ENCODE peak calls at places on chromosomes 11 and 22, in nine cellular contexts. P is esophagus squamous epithelium, B is NB4, F is K562, L is GM12878, J is uterus, C is A549, R is Peyer's patch, D is ovary. M is an unnamed sample.

GRCh38 chr11:31779268-31779879 is 31.7 kb downstream of the PAX6 start:
- DNase-seq in P (no peak), B (no peak), F (no peak), L (no peak), J (no peak), C (no peak), R (no peak), D (no peak), M (peak)

GRCh38 chr11:86156397-86156977 is 87.6 kb upstream of the PICALM start:
- DNase-seq in P (no peak), B (peak), F (no peak), L (no peak), J (no peak), C (no peak), R (no peak), D (no peak), M (no peak)

GRCh38 chr22:38239101-38239761 is 33.6 kb downstream of the TMEM184B start:
- DNase-seq in P (no peak), B (no peak), F (no peak), L (no peak), J (no peak), C (peak), R (no peak), D (no peak), M (peak)

GRCh38 chr22:19291218-19291579 is 320 bp downstream of the CLTCL1 start:
- DNase-seq in P (no peak), B (peak), F (peak), L (no peak), J (peak), C (no peak), R (peak), D (no peak), M (no peak)

GRCh38 chr11:65643971-65644370 is 6.1 kb downstream of the SIPA1 start:
- DNase-seq in P (no peak), B (no peak), F (peak), L (no peak), J (no peak), C (peak), R (no peak), D (no peak), M (peak)

GRCh38 chr22:38738475-38739070 is 17.2 kb downstream of the SUN2 start:
- DNase-seq in P (no peak), B (no peak), F (no peak), L (no peak), J (no peak), C (no peak), R (no peak), D (no peak), M (no peak)

GRCh38 chr22:48748113-48748859 is 1079.4 kb downstream of the BRD1 start:
- DNase-seq in P (no peak), B (no peak), F (no peak), L (no peak), J (no peak), C (no peak), R (peak), D (no peak), M (no peak)

GRCh38 chr11:42591841-42592240 is 720.0 kb upstream of the API5 start:
- DNase-seq in P (no peak), B (no peak), F (no peak), L (no peak), J (no peak), C (no peak), R (no peak), D (no peak), M (no peak)

GRCh38 chr11:7031346-7031957 is 11.2 kb downstream of the NLRP14 start:
- DNase-seq in P (no peak), B (no peak), F (no peak), L (no peak), J (no peak), C (no peak), R (no peak), D (no peak), M (no peak)

GRCh38 chr11:134583397-134583990 is 171.5 kb upstream of the B3GAT1 start:
- DNase-seq in P (no peak), B (peak), F (no peak), L (no peak), J (no peak), C (no peak), R (no peak), D (no peak), M (no peak)

GRCh38 chr11:129652828-129653227 is 162.8 kb upstream of the TMEM45B start:
- DNase-seq in P (no peak), B (no peak), F (no peak), L (no peak), J (no peak), C (peak), R (no peak), D (no peak), M (no peak)

GRCh38 chr11:103051158-103051801 is 40.7 kb downstream of the DCUN1D5 start:
- DNase-seq in P (no peak), B (no peak), F (no peak), L (no peak), J (no peak), C (no peak), R (no peak), D (no peak), M (no peak)

GRCh38 chr11:69044111-69045013 is 4.4 kb upstream of the TPCN2 start:
- DNase-seq in P (no peak), B (no peak), F (no peak), L (no peak), J (peak), C (peak), R (peak), D (peak), M (peak)

GRCh38 chr11:117818036-117818858 is 6.3 kb downstream of the FXYD2 start:
- DNase-seq in P (no peak), B (peak), F (peak), L (no peak), J (no peak), C (peak), R (no peak), D (peak), M (no peak)

GRCh38 chr11:117823941-117824420 is 563 bp downstream of the FXYD2 start:
- DNase-seq in P (no peak), B (peak), F (no peak), L (no peak), J (peak), C (no peak), R (peak), D (peak), M (no peak)

GRCh38 chr11:113862430-113862829 is 12.9 kb downstream of the USP28 start:
- DNase-seq in P (no peak), B (no peak), F (no peak), L (no peak), J (no peak), C (peak), R (no peak), D (no peak), M (no peak)

GRCh38 chr11:75668508-75669297 is at the start of gene MAP6:
- DNase-seq in P (no peak), B (peak), F (peak), L (no peak), J (peak), C (peak), R (peak), D (peak), M (no peak)

GRCh38 chr22:37178350-37179125 is 9.5 kb downstream of the C1QTNF6 start:
- DNase-seq in P (no peak), B (no peak), F (no peak), L (no peak), J (no peak), C (peak), R (peak), D (peak), M (no peak)

GRCh38 chr22:22342697-22343602 is 98.4 kb downstream of the VPREB1 start:
- DNase-seq in P (no peak), B (peak), F (peak), L (no peak), J (no peak), C (peak), R (peak), D (no peak), M (peak)

GRCh38 chr11:9895016-9895415 is 231.1 kb downstream of the SWAP70 start:
- DNase-seq in P (no peak), B (no peak), F (no peak), L (no peak), J (no peak), C (no peak), R (no peak), D (no peak), M (no peak)

GRCh38 chr22:24525416-24526037 is 29.4 kb downstream of the GUCD1 start:
- DNase-seq in P (no peak), B (peak), F (peak), L (peak), J (peak), C (peak), R (peak), D (peak), M (peak)

GRCh38 chr11:105670811-105671210 is 60.9 kb downstream of the GRIA4 start:
- DNase-seq in P (no peak), B (peak), F (no peak), L (no peak), J (no peak), C (no peak), R (no peak), D (no peak), M (no peak)

GRCh38 chr11:105000167-105000566 is 22.8 kb downstream of the CASP5 start:
- DNase-seq in P (no peak), B (peak), F (no peak), L (no peak), J (no peak), C (peak), R (no peak), D (no peak), M (no peak)

GRCh38 chr22:43262990-43263644 is 76.2 kb upstream of the TTLL12 start:
- DNase-seq in P (no peak), B (peak), F (peak), L (peak), J (no peak), C (no peak), R (no peak), D (peak), M (no peak)

GRCh38 chr11:44638032-44638431 is 72.6 kb downstream of the CD82 start:
- DNase-seq in P (no peak), B (no peak), F (no peak), L (no peak), J (no peak), C (no peak), R (peak), D (no peak), M (no peak)

GRCh38 chr11:96748639-96749370 is 359.0 kb downstream of the JRKL start:
- DNase-seq in P (no peak), B (no peak), F (no peak), L (no peak), J (no peak), C (no peak), R (no peak), D (no peak), M (no peak)

GRCh38 chr11:36019722-36020121 is 75.9 kb downstream of the LDLRAD3 start:
- DNase-seq in P (no peak), B (no peak), F (no peak), L (no peak), J (no peak), C (no peak), R (no peak), D (no peak), M (peak)

GRCh38 chr11:43687120-43687791 is 6.7 kb downstream of the HSD17B12 start:
- DNase-seq in P (no peak), B (no peak), F (no peak), L (no peak), J (no peak), C (no peak), R (no peak), D (no peak), M (no peak)

GRCh38 chr22:35622132-35622913 is 5.2 kb upstream of the MB start:
- DNase-seq in P (no peak), B (no peak), F (no peak), L (no peak), J (no peak), C (peak), R (peak), D (no peak), M (no peak)

GRCh38 chr22:23121026-23121823 is 20.6 kb downstream of the RSPH14 start:
- DNase-seq in P (no peak), B (peak), F (peak), L (no peak), J (no peak), C (no peak), R (no peak), D (no peak), M (no peak)

GRCh38 chr11:66371627-66372415 is at the start of gene SLC29A2:
- DNase-seq in P (no peak), B (peak), F (peak), L (peak), J (no peak), C (peak), R (peak), D (peak), M (no peak)

GRCh38 chr11:56841210-56841810 is 92.8 kb upstream of the OR9G4 start:
- DNase-seq in P (no peak), B (peak), F (peak), L (peak), J (peak), C (peak), R (no peak), D (peak), M (peak)

DNA sequence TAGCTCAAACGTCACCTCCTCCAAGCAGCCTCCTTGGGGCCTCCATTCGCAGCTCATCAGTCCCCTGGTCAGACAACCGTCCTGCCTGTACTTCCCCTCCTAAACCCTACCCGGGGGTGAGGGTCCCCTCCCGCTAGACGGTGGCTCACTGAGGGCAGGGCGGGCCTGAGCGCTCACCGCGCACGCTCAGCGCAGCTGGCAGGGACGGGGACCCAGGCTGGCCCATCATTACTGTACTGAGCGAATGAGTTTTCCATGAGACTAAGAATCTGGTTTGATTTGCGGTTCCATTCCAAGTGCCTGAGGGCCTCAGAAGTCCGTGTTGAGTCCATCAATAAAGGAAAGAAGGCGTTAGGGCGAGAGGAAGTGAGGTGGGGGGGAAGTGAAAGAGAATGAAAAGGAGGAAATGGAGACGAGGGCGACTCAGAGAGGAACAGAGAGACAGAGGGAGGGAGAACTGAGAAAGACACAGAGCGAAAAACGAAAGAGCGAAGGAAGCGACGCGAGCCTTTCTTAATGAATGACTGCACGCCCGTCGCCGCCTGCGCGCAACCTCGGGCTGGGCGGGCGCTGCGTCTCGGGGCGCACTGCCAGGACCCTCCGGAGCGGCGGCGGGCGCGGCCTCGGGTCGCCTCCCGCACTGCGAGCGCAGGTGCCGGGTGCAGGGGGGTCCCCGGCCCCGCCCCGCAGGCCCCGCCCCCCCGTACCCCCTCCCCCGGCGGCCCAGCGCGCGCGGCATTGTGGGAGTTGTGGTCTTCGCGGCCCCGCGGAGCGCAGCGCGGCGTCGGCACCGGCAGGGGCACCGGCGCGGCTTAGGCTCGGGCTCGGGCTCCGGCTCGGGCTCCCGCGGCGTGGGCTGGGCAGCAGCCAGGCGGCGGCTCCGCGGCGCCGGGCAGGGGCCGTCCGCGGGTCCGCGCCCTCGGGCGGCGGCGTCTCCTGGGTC is at the start of gene ASPHD2:
- DNase-seq in P (no peak), B (peak), F (peak), L (peak), J (peak), C (peak), R (peak), D (peak), M (peak)
- TF ChIP-seq POLR2A in P (no peak), B (peak), F (no peak), L (peak), J (no peak), C (peak), R (peak), D (no peak), M (peak)

GRCh38 chr11:28702871-28703270 is 594.7 kb downstream of the METTL15 start:
- DNase-seq in P (no peak), B (no peak), F (no peak), L (no peak), J (no peak), C (peak), R (no peak), D (no peak), M (no peak)
- TF ChIP-seq POLR2A in P (no peak), B (no peak), F (no peak), L (no peak), J (no peak), C (no peak), R (no peak), D (no peak), M (no peak)

GRCh38 chr11:115047631-115048030 is 369.3 kb downstream of the NXPE2 start:
- DNase-seq in P (no peak), B (no peak), F (no peak), L (no peak), J (no peak), C (no peak), R (no peak), D (no peak), M (no peak)

GRCh38 chr11:115056514-115056913 is 378.2 kb downstream of the NXPE2 start:
- DNase-seq in P (no peak), B (no peak), F (no peak), L (no peak), J (no peak), C (no peak), R (no peak), D (no peak), M (no peak)

GRCh38 chr11:115054541-115055538 is 376.5 kb downstream of the NXPE2 start:
- DNase-seq in P (no peak), B (no peak), F (no peak), L (no peak), J (no peak), C (no peak), R (no peak), D (peak), M (no peak)

GRCh38 chr11:115052601-115053000 is 374.3 kb downstream of the NXPE2 start:
- DNase-seq in P (no peak), B (no peak), F (no peak), L (no peak), J (no peak), C (no peak), R (no peak), D (no peak), M (no peak)

GRCh38 chr11:115051938-115052590 is 373.7 kb downstream of the NXPE2 start:
- DNase-seq in P (no peak), B (no peak), F (no peak), L (no peak), J (no peak), C (no peak), R (no peak), D (no peak), M (no peak)
- TF ChIP-seq POLR2A in P (no peak), B (no peak), F (no peak), L (no peak), J (no peak), C (no peak), R (no peak), D (no peak), M (no peak)

DNA sequence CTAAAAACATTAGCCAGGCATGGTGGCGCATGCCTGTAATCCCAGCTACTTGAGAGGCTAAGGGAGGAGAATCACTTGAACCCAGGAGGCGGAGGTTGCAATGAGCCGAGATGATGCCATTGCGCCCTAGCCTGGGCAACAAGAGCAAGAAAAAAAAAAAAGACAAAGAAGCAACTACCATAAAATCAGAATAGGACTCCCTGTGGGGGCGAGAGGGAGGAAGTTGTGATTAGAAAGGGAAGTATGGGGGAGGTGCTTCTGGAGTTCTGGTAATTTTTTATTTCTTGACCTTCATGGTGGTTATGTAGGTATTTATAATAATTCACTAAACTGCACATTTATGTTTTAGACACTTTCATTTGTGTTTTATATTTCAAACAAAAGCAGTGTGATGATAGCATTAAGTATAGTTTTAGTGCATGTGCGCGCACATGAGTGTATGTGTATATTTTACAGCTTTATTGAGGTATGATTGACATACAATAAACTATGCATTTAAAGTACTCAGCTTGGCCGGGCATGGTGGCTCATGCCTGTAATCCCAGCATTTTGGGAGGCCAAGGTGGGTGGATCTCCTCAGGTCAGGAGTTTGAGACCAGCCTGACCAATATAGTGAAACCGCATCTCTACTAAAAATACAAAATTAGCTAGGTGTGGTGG is 43.5 kb downstream of the SIK2 start:
- DNase-seq in P (no peak), B (peak), F (no peak), L (no peak), J (no peak), C (no peak), R (no peak), D (no peak), M (no peak)
- TF ChIP-seq POLR2A in P (no peak), B (no peak), F (no peak), L (no peak), J (no peak), C (no peak), R (no peak), D (no peak), M (no peak)

DNA sequence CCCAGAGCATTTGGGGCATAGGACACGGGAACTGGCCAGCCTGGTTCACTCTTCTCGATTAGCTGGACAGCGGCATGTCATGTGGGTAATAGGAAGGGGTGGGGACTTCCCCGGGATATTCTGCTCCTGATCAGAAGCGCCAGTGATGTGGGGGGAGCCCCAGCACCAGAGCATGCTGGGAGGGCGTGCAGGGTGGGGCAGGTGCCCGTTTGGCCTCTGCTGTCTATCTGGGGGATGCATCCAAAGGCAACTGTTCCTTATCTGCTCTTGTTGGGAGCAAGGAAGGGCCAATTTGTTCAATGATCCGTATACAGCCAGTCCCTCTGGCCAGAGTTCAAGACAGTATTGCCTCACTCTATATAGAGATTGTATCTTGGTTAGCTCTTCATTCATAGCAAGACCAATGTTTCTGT is 43.6 kb downstream of the PPARA start:
- DNase-seq in P (no peak), B (no peak), F (peak), L (no peak), J (no peak), C (no peak), R (peak), D (no peak), M (no peak)
- TF ChIP-seq POLR2A in P (no peak), B (no peak), F (no peak), L (no peak), J (no peak), C (no peak), R (no peak), D (no peak), M (no peak)

GRCh38 chr11:17547051-17547577 is at the start of gene OTOG:
- DNase-seq in P (no peak), B (no peak), F (peak), L (no peak), J (no peak), C (no peak), R (no peak), D (no peak), M (no peak)
- TF ChIP-seq POLR2A in P (no peak), B (no peak), F (no peak), L (no peak), J (no peak), C (no peak), R (no peak), D (no peak), M (no peak)

M was measured in H54.